ENCODE peak calls at places on chromosomes 6 and 20, in six cellular contexts. A, D, G, V, Y and E are unnamed samples.
A peak's percentile ranks its signal among the peaks of the same experiment; 100 is the strongest.

GRCh38 chr20:61963149-61963548 is 102.5 kb downstream of the TAF4 start:
- DNase-seq in G (no peak), A (no peak), Y (no peak), D (no peak), V (no peak), E (peak; percentile 54)

GRCh38 chr6:11332463-11332862 is 100.0 kb upstream of the NEDD9 start:
- DNase-seq in A (no peak), D (no peak), Y (no peak), G (no peak), V (no peak), E (no peak)

GRCh38 chr20:47679462-47679861 is 105.8 kb downstream of the SULF2 start:
- DNase-seq in G (no peak), V (no peak), Y (no peak), D (no peak), A (no peak), E (no peak)

GRCh38 chr6:17987576-17988421 is at the start of gene KIF13A:
- DNase-seq in A (peak; percentile 74), G (peak; percentile 75), D (peak; percentile 27), Y (peak; percentile 72), V (peak; percentile 67), E (peak; percentile 74)

GRCh38 chr6:16369108-16369507 is 130.7 kb downstream of the GMPR start:
- DNase-seq in G (no peak), V (no peak), D (no peak), A (no peak), Y (no peak), E (no peak)

GRCh38 chr6:14258695-14259655 is 141.4 kb downstream of the CD83 start:
- DNase-seq in A (no peak), D (no peak), V (no peak), G (no peak), Y (no peak), E (no peak)

GRCh38 chr6:22236626-22237414 is 60.0 kb downstream of the PRL start:
- DNase-seq in A (no peak), V (peak; percentile 90), G (peak; percentile 63), D (no peak), Y (no peak), E (no peak)

GRCh38 chr6:42260972-42261371 is 43.3 kb upstream of the MRPS10 start:
- DNase-seq in G (peak; percentile 45), Y (peak; percentile 82), V (no peak), D (peak; percentile 26), A (peak; percentile 61), E (no peak)

GRCh38 chr6:164151161-164151728 is 736.7 kb downstream of the QKI start:
- DNase-seq in Y (no peak), G (no peak), A (no peak), D (no peak), V (peak; percentile 24), E (no peak)

GRCh38 chr6:7721654-7722053 is 4.2 kb upstream of the BMP6 start:
- DNase-seq in G (peak; percentile 59), A (no peak), D (no peak), Y (no peak), V (peak; percentile 34), E (no peak)

GRCh38 chr6:48764261-48764660 is 653.3 kb upstream of the PTCHD4 start:
- DNase-seq in A (no peak), V (no peak), D (no peak), G (no peak), Y (no peak), E (no peak)

GRCh38 chr6:23173231-23173630 is 603.9 kb downstream of the HDGFL1 start:
- DNase-seq in A (peak; percentile 25), G (peak; percentile 8), V (no peak), Y (no peak), D (no peak), E (no peak)